ENCODE peak calls at places on chromosome 4, in six cellular contexts. O is ELR, U is HTR-8/SVneo, E is T-helper 2 cell, K is MV-4-11, W is astrocyte of the hippocampus. I is an unnamed sample.

GRCh38 chr4:155388162-155388561 is 11.4 kb upstream of the MAP9 start:
- DNase-seq in O (no peak), U (no peak), E (no peak), K (no peak), W (no peak), I (no peak)

GRCh38 chr4:102472441-102473013 is 28.6 kb upstream of the NFKB1 start:
- DNase-seq in O (no peak), U (no peak), E (no peak), K (no peak), W (no peak), I (no peak)

GRCh38 chr4:123317211-123317610 is 79.4 kb upstream of the SPRY1 start:
- DNase-seq in O (no peak), U (no peak), E (no peak), K (no peak), W (no peak), I (no peak)

GRCh38 chr4:140260227-140260626 is 106.2 kb upstream of the MAML3 start:
- DNase-seq in O (peak), U (peak), E (no peak), K (peak), W (peak), I (no peak)

GRCh38 chr4:142690764-142691163 is 155.3 kb downstream of the INPP4B start:
- DNase-seq in O (no peak), U (no peak), E (no peak), K (no peak), W (no peak), I (no peak)

GRCh38 chr4:122364700-122365404 is 14.0 kb upstream of the ADAD1 start:
- DNase-seq in O (peak), U (no peak), E (no peak), K (no peak), W (no peak), I (no peak)

GRCh38 chr4:20217521-20217920 is 34.2 kb upstream of the SLIT2 start:
- DNase-seq in O (peak), U (no peak), E (no peak), K (no peak), W (no peak), I (no peak)

GRCh38 chr4:67545996-67546356 is 673 bp upstream of the CENPC start:
- DNase-seq in O (no peak), U (no peak), E (no peak), K (no peak), W (no peak), I (no peak)

GRCh38 chr4:2924765-2925301 is 38.4 kb downstream of the NOP14 start:
- DNase-seq in O (no peak), U (no peak), E (no peak), K (no peak), W (no peak), I (no peak)

GRCh38 chr4:6907658-6908191 is 1.9 kb upstream of the TBC1D14 start:
- DNase-seq in O (peak), U (no peak), E (no peak), K (no peak), W (peak), I (no peak)

GRCh38 chr4:7768736-7769135 is 170.9 kb downstream of the AFAP1 start:
- DNase-seq in O (no peak), U (no peak), E (no peak), K (no peak), W (no peak), I (no peak)

GRCh38 chr4:154073107-154073817 is 284.4 kb upstream of the SFRP2 start:
- DNase-seq in O (peak), U (no peak), E (no peak), K (peak), W (peak), I (peak)

GRCh38 chr4:108703370-108703769 is 53.0 kb downstream of the OSTC start:
- DNase-seq in O (no peak), U (no peak), E (no peak), K (no peak), W (no peak), I (no peak)

GRCh38 chr4:107131295-107131694 is 95.2 kb upstream of the DKK2 start:
- DNase-seq in O (peak), U (no peak), E (no peak), K (no peak), W (no peak), I (no peak)

GRCh38 chr4:151431728-151432127 is 22.8 kb downstream of the FHIP1A start:
- DNase-seq in O (no peak), U (no peak), E (no peak), K (no peak), W (no peak), I (no peak)

GRCh38 chr4:152619556-152619955 is 60.2 kb downstream of the TMEM154 start:
- DNase-seq in O (no peak), U (no peak), E (no peak), K (no peak), W (no peak), I (no peak)

GRCh38 chr4:22959483-22959882 is 266.7 kb downstream of the GBA3 start:
- DNase-seq in O (no peak), U (no peak), E (no peak), K (no peak), W (no peak), I (no peak)

GRCh38 chr4:8640816-8641215 is 48.3 kb downstream of the CPZ start:
- DNase-seq in O (no peak), U (no peak), E (no peak), K (no peak), W (no peak), I (no peak)

GRCh38 chr4:17063870-17064269 is 165.4 kb upstream of the LDB2 start:
- DNase-seq in O (peak), U (no peak), E (no peak), K (no peak), W (peak), I (no peak)

I was measured in retinal pigment epithelial cell.